ENCODE peak calls at places on chromosomes 4 and X, in four cellular contexts. S, X, L and T are unnamed samples.

GRCh38 chr4:139208404-139208945 is 31.5 kb upstream of the ELF2 start:
- DNase-seq in S (no peak), X (peak), L (no peak), T (peak)

GRCh38 chr4:181952478-181952877 is 290.7 kb upstream of the TENM3 start:
- DNase-seq in S (no peak), X (peak), L (no peak), T (peak)

GRCh38 chr4:156374069-156374468 is 420.4 kb upstream of the CTSO start:
- DNase-seq in S (no peak), X (no peak), L (peak), T (no peak)

GRCh38 chrX:13376857-13377441 is 57.1 kb upstream of the ATXN3L start:
- DNase-seq in S (no peak), X (peak), L (no peak), T (peak)

GRCh38 chrX:43176686-43177085 is 398.7 kb upstream of the PPP1R2C start:
- DNase-seq in S (no peak), X (no peak), L (no peak), T (no peak)

GRCh38 chr4:108010167-108010566 is 20.5 kb downstream of the HADH start:
- DNase-seq in S (no peak), X (peak), L (no peak), T (no peak)

GRCh38 chrX:14673764-14674163 is 144.4 kb downstream of the GLRA2 start:
- DNase-seq in S (no peak), X (peak), L (no peak), T (peak)

GRCh38 chr4:82797591-82798081 is 960 bp downstream of the SCD5 start:
- DNase-seq in S (peak), X (no peak), L (peak), T (no peak)

GRCh38 chr4:1541449-1542225 is 135.4 kb upstream of the NKX1-1 start:
- DNase-seq in S (no peak), X (no peak), L (no peak), T (no peak)

GRCh38 chr4:185657699-185658098 is 122.4 kb upstream of the PDLIM3 start:
- DNase-seq in S (no peak), X (no peak), L (no peak), T (no peak)

GRCh38 chr4:121510260-121510942 is 129.6 kb upstream of the QRFPR start:
- DNase-seq in S (no peak), X (no peak), L (no peak), T (no peak)

GRCh38 chr4:158996669-158997074 is 106.2 kb upstream of the RAPGEF2 start:
- DNase-seq in S (no peak), X (peak), L (no peak), T (peak)

GRCh38 chrX:40474205-40474626 is 106.6 kb upstream of the ATP6AP2 start:
- DNase-seq in S (peak), X (no peak), L (peak), T (no peak)

GRCh38 chr4:31964691-31965090 is 1244.5 kb downstream of the PCDH7 start:
- DNase-seq in S (no peak), X (no peak), L (no peak), T (no peak)

GRCh38 chr4:80228460-80228859 is 31.2 kb downstream of the PRDM8 start:
- DNase-seq in S (no peak), X (no peak), L (no peak), T (no peak)

GRCh38 chr4:188869581-188869980 is 730.3 kb downstream of the TRIML1 start:
- DNase-seq in S (no peak), X (no peak), L (no peak), T (no peak)

GRCh38 chr4:3062466-3062865 is 11.9 kb downstream of the HTT-AS start:
- DNase-seq in S (no peak), X (no peak), L (no peak), T (no peak)

GRCh38 chr4:163776961-163777360 is 282.5 kb downstream of the TMA16 start:
- DNase-seq in S (no peak), X (no peak), L (no peak), T (no peak)

GRCh38 chrX:82141942-82142341 is 940.0 kb downstream of the SH3BGRL start:
- DNase-seq in S (no peak), X (no peak), L (no peak), T (no peak)

GRCh38 chr4:184267206-184267608 is 49.5 kb upstream of the ENPP6 start:
- DNase-seq in S (no peak), X (no peak), L (no peak), T (no peak)

GRCh38 chr4:61994036-61994435 is 793.9 kb downstream of the ADGRL3 start:
- DNase-seq in S (no peak), X (no peak), L (no peak), T (no peak)

GRCh38 chr4:46931981-46932380 is 22.9 kb upstream of the COX7B2 start:
- DNase-seq in S (peak), X (no peak), L (peak), T (no peak)

GRCh38 chrX:18961686-18962085 is 22.2 kb downstream of the PHKA2 start:
- DNase-seq in S (no peak), X (peak), L (no peak), T (no peak)

GRCh38 chrX:20252392-20253231 is 14.1 kb downstream of the RPS6KA3 start:
- DNase-seq in S (peak), X (no peak), L (peak), T (no peak)

GRCh38 chrX:71629467-71629866 is 11.2 kb upstream of the CXCR3 start:
- DNase-seq in S (no peak), X (no peak), L (no peak), T (no peak)

GRCh38 chrX:97846228-97846627 is 962.5 kb downstream of the RPA4 start:
- DNase-seq in S (no peak), X (no peak), L (no peak), T (no peak)

GRCh38 chrX:7372843-7373525 is 225.0 kb upstream of the PUDP start:
- DNase-seq in S (no peak), X (peak), L (no peak), T (no peak)

DNA sequence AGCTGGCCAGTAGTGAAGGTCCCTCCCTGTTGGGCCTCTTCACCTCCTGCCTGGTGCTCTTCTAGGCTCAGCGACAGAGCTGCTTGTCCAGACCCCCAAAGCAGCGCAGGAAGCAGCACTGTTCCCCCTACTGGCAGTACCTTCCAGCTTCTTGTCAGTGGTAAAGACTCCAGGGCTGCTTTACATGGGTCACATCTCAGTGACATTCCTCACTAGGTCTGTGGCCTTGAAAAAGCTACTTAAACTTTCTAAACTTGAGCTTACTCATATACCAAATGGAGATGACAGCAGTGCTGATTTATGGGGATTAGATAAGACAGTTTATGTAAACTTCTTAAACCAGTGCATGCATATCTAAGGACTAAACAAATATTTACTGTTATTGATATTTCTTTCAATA is 117.3 kb downstream of the FAT4 start:
- DNase-seq in S (no peak), X (peak), L (peak), T (no peak)
- TF ChIP-seq CTCF in S (no peak), X (no peak), L (peak), T (peak)

GRCh38 chrX:33324099-33324498 is 112.8 kb upstream of the DMD start:
- DNase-seq in S (no peak), X (no peak), L (no peak), T (no peak)
- TF ChIP-seq CTCF in S (peak), X (no peak), L (peak), T (no peak)

DNA sequence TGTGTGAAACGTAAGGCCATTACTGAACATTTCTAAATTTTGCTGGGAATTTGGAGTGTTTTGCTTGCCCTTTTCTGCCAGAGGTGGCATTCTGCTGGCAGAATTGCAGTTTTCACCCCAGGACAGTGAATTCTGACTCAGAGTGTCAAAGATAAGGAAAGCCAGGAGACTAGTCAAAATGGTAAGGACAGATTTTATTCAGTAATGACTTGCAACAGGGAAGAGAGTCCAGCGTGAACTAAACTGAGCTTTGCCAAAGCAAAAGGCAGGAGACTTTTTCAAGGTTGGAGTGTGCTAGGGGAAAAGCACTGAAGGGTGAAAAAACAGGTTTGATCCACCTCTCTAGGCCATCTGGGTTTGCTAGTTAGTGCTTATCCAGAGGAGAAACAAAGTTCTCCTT is 19.4 kb downstream of the MRFAP1 start:
- DNase-seq in S (no peak), X (no peak), L (no peak), T (no peak)
- TF ChIP-seq CTCF in S (no peak), X (no peak), L (no peak), T (no peak)

GRCh38 chrX:9566150-9566621 is 101.3 kb downstream of the TBL1X start:
- DNase-seq in S (no peak), X (peak), L (no peak), T (peak)
- TF ChIP-seq CTCF in S (no peak), X (no peak), L (no peak), T (no peak)